ENCODE peak calls at places on chromosomes 3 and 15, in five cellular contexts. W is lower lobe of right lung, D is right cardiac atrium, Y is IMR-90, X is upper lobe of left lung. N is an unnamed sample. For H3K9me3, the result is how much of the 10 kb centered on the place peaks cover.

GRCh38 chr15:84864429-84864795 is 20.1 kb upstream of the SLC28A1 start:
- DNase-seq in W (no peak), D (no peak), Y (no peak), X (no peak), N (no peak)

GRCh38 chr15:85723960-85724945 is 70.5 kb downstream of the KLHL25 start:
- DNase-seq in W (no peak), D (no peak), Y (no peak), X (no peak), N (no peak)

GRCh38 chr3:14357463-14357862 is 44.9 kb upstream of the SLC6A6 start:
- DNase-seq in W (no peak), D (peak), Y (no peak), X (no peak), N (peak)

GRCh38 chr15:42065008-42065407 is 29.4 kb downstream of the PLA2G4D start:
- DNase-seq in W (no peak), D (peak), Y (no peak), X (no peak), N (no peak)

GRCh38 chr3:150391200-150391599 is 16.9 kb upstream of the TSC22D2 start:
- DNase-seq in W (no peak), D (no peak), Y (peak), X (no peak), N (peak)

GRCh38 chr3:129021140-129021551 is 20.0 kb downstream of the EFCC1 start:
- DNase-seq in W (no peak), D (no peak), Y (peak), X (no peak), N (peak)

GRCh38 chr3:25967385-25967784 is 177.5 kb downstream of the OXSM start:
- DNase-seq in W (no peak), D (no peak), Y (no peak), X (no peak), N (no peak)

GRCh38 chr3:100069472-100069871 is 44.8 kb downstream of the FILIP1L start:
- DNase-seq in W (no peak), D (no peak), Y (no peak), X (no peak), N (no peak)

GRCh38 chr15:50979041-50979440 is 70.6 kb downstream of the AP4E1 start:
- DNase-seq in W (no peak), D (no peak), Y (no peak), X (no peak), N (no peak)

GRCh38 chr3:15097889-15098288 is 1.1 kb downstream of the RBSN start:
- DNase-seq in W (no peak), D (no peak), Y (no peak), X (no peak), N (peak)

GRCh38 chr3:14525685-14526631 is 14.2 kb downstream of the GRIP2 start:
- DNase-seq in W (peak), D (no peak), Y (peak), X (no peak), N (no peak)

GRCh38 chr3:73766599-73767378 is 142.0 kb upstream of the PDZRN3 start:
- DNase-seq in W (no peak), D (no peak), Y (peak), X (no peak), N (no peak)

GRCh38 chr15:74213858-74214284 is 11.3 kb upstream of the STRA6 start:
- DNase-seq in W (no peak), D (no peak), Y (no peak), X (no peak), N (no peak)

GRCh38 chr15:39153718-39154117 is 427.2 kb upstream of the THBS1 start:
- DNase-seq in W (no peak), D (no peak), Y (peak), X (no peak), N (no peak)

GRCh38 chr15:35308802-35309201 is 223.7 kb upstream of the NANOGP8 start:
- DNase-seq in W (no peak), D (peak), Y (peak), X (no peak), N (peak)

GRCh38 chr3:78659386-78659987 is 1108.3 kb downstream of the ROBO1 start:
- DNase-seq in W (no peak), D (no peak), Y (peak), X (no peak), N (peak)

GRCh38 chr3:13517253-13517977 is 31.5 kb upstream of the FBLN2 start:
- DNase-seq in W (no peak), D (peak), Y (no peak), X (no peak), N (no peak)

GRCh38 chr15:85354432-85354831 is 26.0 kb upstream of the AKAP13 start:
- DNase-seq in W (no peak), D (no peak), Y (peak), X (no peak), N (peak)

GRCh38 chr3:127747751-127748521 is 74.4 kb downstream of the MGLL start:
- DNase-seq in W (peak), D (peak), Y (peak), X (peak), N (peak)

GRCh38 chr15:36608166-36608565 is 28.7 kb downstream of the CDIN1 start:
- DNase-seq in W (no peak), D (no peak), Y (no peak), X (no peak), N (peak)

GRCh38 chr3:12984023-12984823 is 89.0 kb downstream of the IQSEC1 start:
- DNase-seq in W (no peak), D (peak), Y (peak), X (peak), N (no peak)

GRCh38 chr3:196969001-196969659 is 497 bp upstream of the PIGZ start:
- DNase-seq in W (peak), D (peak), Y (no peak), X (peak), N (no peak)

GRCh38 chr3:29261119-29261518 is 19.8 kb upstream of the RBMS3 start:
- DNase-seq in W (no peak), D (no peak), Y (no peak), X (no peak), N (no peak)

GRCh38 chr3:184635126-184635525 is 73.5 kb downstream of the EPHB3 start:
- DNase-seq in W (peak), D (peak), Y (no peak), X (peak), N (no peak)

GRCh38 chr3:101279162-101279561 is 41.2 kb downstream of the IMPG2 start:
- DNase-seq in W (no peak), D (no peak), Y (peak), X (no peak), N (no peak)

GRCh38 chr3:183918178-183918577 is 33.5 kb upstream of the PARL start:
- DNase-seq in W (no peak), D (no peak), Y (no peak), X (no peak), N (no peak)

GRCh38 chr3:197019535-197019934 is 10.1 kb downstream of the MELTF start:
- DNase-seq in W (no peak), D (no peak), Y (no peak), X (no peak), N (no peak)

GRCh38 chr3:50658831-50659230 is 15.9 kb upstream of the DOCK3 start:
- DNase-seq in W (no peak), D (no peak), Y (no peak), X (no peak), N (no peak)

GRCh38 chr3:44712455-44713075 is at the start of gene ZNF502:
- DNase-seq in W (peak), D (peak), Y (peak), X (peak), N (peak)
- H3K9me3 ChIP-seq in W (under half), D (under half), Y (under half), X (under half), N (under half)

GRCh38 chr3:23444386-23444785 is 241.3 kb downstream of the UBE2E2 start:
- DNase-seq in W (no peak), D (no peak), Y (no peak), X (no peak), N (no peak)

GRCh38 chr3:23439080-23439479 is 236.0 kb downstream of the UBE2E2 start:
- DNase-seq in W (no peak), D (no peak), Y (no peak), X (no peak), N (no peak)

GRCh38 chr3:23438657-23439056 is 235.5 kb downstream of the UBE2E2 start:
- DNase-seq in W (no peak), D (no peak), Y (no peak), X (no peak), N (no peak)

GRCh38 chr3:23442598-23443383 is 239.7 kb downstream of the UBE2E2 start:
- DNase-seq in W (no peak), D (no peak), Y (peak), X (no peak), N (no peak)

GRCh38 chr3:23440416-23441294 is 237.5 kb downstream of the UBE2E2 start:
- DNase-seq in W (no peak), D (no peak), Y (no peak), X (no peak), N (no peak)
- H3K27ac ChIP-seq in W (no peak), D (no peak), Y (no peak), X (no peak), N (no peak)

GRCh38 chr3:180996415-180996932 is 6.9 kb upstream of the DNAJC19 start:
- DNase-seq in W (no peak), D (no peak), Y (no peak), X (no peak), N (no peak)

GRCh38 chr3:180987344-180987743 is 2.2 kb downstream of the DNAJC19 start:
- DNase-seq in W (no peak), D (no peak), Y (no peak), X (no peak), N (no peak)

GRCh38 chr3:180989291-180990163 is at the start of gene DNAJC19:
- DNase-seq in W (peak), D (peak), Y (peak), X (peak), N (peak)

GRCh38 chr3:180990494-180990893 is 958 bp upstream of the DNAJC19 start:
- DNase-seq in W (no peak), D (no peak), Y (no peak), X (no peak), N (no peak)
- H3K4me3 ChIP-seq in W (peak), D (peak), Y (peak), X (no peak), N (no peak)

DNA sequence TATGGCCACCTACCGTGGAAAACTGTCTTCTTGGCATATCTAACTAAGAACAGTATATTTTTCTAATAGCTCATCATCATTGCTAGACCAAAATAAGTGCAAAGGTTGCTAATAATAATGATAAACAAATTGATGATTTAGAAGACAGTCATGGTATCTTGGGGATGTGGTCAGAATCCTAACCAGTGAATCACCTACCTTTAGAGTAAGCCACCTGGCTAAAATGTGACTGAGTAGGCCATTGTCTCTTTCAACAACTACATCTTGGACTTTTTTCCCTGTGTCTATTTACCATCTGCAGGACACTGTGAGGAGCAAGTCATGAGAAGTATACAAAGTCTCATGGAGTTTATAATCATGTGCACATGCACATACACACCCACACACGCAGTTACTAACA is 273.5 kb upstream of the SEMA6D start:
- DNase-seq in W (no peak), D (no peak), Y (peak), X (no peak), N (no peak)
- H3K9me3 ChIP-seq in W (under half), D (under half), Y (under half), X (under half), N (under half)